ENCODE peak calls at places on chromosome X, in six cellular contexts. J, P, B, Z, H and F are unnamed samples.

GRCh38 chrX:149527705-149528104 is 13.1 kb upstream of the EOLA1 start:
- DNase-seq in J (no peak), P (no peak), B (no peak), Z (peak), H (no peak), F (peak)

GRCh38 chrX:124117325-124117724 is 155.8 kb downstream of the STAG2 start:
- DNase-seq in J (no peak), P (no peak), B (no peak), Z (no peak), H (no peak), F (no peak)

GRCh38 chrX:38215141-38215540 is 5.5 kb downstream of the SRPX start:
- DNase-seq in J (no peak), P (no peak), B (no peak), Z (peak), H (no peak), F (no peak)

GRCh38 chrX:17521871-17522693 is 147.1 kb downstream of the NHS start:
- DNase-seq in J (peak), P (no peak), B (peak), Z (peak), H (no peak), F (no peak)

GRCh38 chrX:118552501-118552900 is 56.9 kb downstream of the DOCK11 start:
- DNase-seq in J (no peak), P (no peak), B (no peak), Z (peak), H (no peak), F (peak)

GRCh38 chrX:130680164-130681035 is 222.6 kb downstream of the ENOX2 start:
- DNase-seq in J (no peak), P (no peak), B (no peak), Z (no peak), H (peak), F (no peak)

GRCh38 chrX:47543496-47543895 is 17.5 kb upstream of the ARAF start:
- DNase-seq in J (no peak), P (no peak), B (no peak), Z (no peak), H (no peak), F (no peak)

GRCh38 chrX:31435592-31435991 is 363.8 kb upstream of the FTHL17 start:
- DNase-seq in J (peak), P (no peak), B (peak), Z (peak), H (no peak), F (no peak)

GRCh38 chrX:151458824-151459223 is 61.8 kb downstream of the VMA21 start:
- DNase-seq in J (no peak), P (no peak), B (peak), Z (peak), H (peak), F (no peak)

GRCh38 chrX:74613350-74614192 is 853 bp downstream of the RLIM start:
- DNase-seq in J (peak), P (no peak), B (peak), Z (peak), H (no peak), F (peak)

GRCh38 chrX:150655713-150656266 is 37.4 kb upstream of the MTMR1 start:
- DNase-seq in J (no peak), P (no peak), B (no peak), Z (no peak), H (no peak), F (no peak)

GRCh38 chrX:48890296-48890925 is 7.2 kb downstream of the TIMM17B start:
- DNase-seq in J (no peak), P (no peak), B (no peak), Z (no peak), H (no peak), F (no peak)

GRCh38 chrX:67545772-67546495 is 2.1 kb downstream of the AR start:
- DNase-seq in J (peak), P (peak), B (peak), Z (no peak), H (no peak), F (no peak)

GRCh38 chrX:10071451-10072163 is 85.2 kb upstream of the CLCN4 start:
- DNase-seq in J (no peak), P (no peak), B (no peak), Z (no peak), H (no peak), F (no peak)

GRCh38 chrX:74382613-74383012 is 38.7 kb upstream of the SLC16A2 start:
- DNase-seq in J (peak), P (peak), B (peak), Z (peak), H (peak), F (peak)

GRCh38 chrX:132227383-132228112 is 8.3 kb upstream of the RAP2C start:
- DNase-seq in J (no peak), P (no peak), B (no peak), Z (peak), H (no peak), F (no peak)

GRCh38 chrX:69038826-69039225 is 126.4 kb downstream of the PJA1 start:
- DNase-seq in J (no peak), P (no peak), B (no peak), Z (no peak), H (no peak), F (no peak)

GRCh38 chrX:149230689-149231088 is 274.4 kb downstream of the IDS start:
- DNase-seq in J (no peak), P (no peak), B (no peak), Z (no peak), H (no peak), F (no peak)

GRCh38 chrX:48045410-48046311 is 25.8 kb downstream of the ZNF630 start:
- DNase-seq in J (no peak), P (no peak), B (peak), Z (peak), H (peak), F (peak)

DNA sequence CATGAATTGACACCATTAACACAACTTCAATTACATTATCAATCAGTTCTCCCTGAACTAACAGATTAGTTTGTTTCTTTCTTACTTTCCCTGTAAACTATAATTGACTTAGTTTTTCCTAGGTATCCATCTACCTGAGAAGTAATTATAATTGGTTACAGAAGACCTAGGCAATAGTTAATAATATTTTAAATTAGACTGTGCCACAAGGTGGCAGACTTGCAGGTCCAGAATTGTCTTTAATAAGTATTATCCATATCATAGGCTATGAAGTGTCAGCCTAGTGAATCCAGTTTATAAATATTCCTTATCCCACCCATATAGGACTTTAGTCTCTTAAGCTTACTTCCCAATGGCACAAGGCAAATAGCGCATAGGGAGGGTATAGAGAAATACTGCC is 48.9 kb upstream of the FAM47B start:
- DNase-seq in J (no peak), P (no peak), B (no peak), Z (no peak), H (no peak), F (no peak)
- TF ChIP-seq CTCF in J (no peak), P (peak), B (peak), Z (no peak), H (peak), F (peak)

GRCh38 chrX:40468033-40468979 is 112.5 kb upstream of the ATP6AP2 start:
- DNase-seq in J (peak), P (no peak), B (peak), Z (peak), H (no peak), F (peak)
- TF ChIP-seq CTCF in J (peak), P (no peak), B (peak), Z (peak), H (peak), F (peak)

GRCh38 chrX:154315416-154315815 is 19.8 kb downstream of the TKTL1 start:
- DNase-seq in J (no peak), P (no peak), B (no peak), Z (no peak), H (no peak), F (no peak)
- TF ChIP-seq CTCF in J (no peak), P (no peak), B (no peak), Z (no peak), H (no peak), F (no peak)

GRCh38 chrX:11460347-11460746 is 167.1 kb downstream of the AMELX start:
- DNase-seq in J (no peak), P (no peak), B (no peak), Z (no peak), H (no peak), F (no peak)
- TF ChIP-seq CTCF in J (no peak), P (no peak), B (peak), Z (peak), H (peak), F (peak)

GRCh38 chrX:55908685-55909212 is 191.2 kb downstream of the RRAGB start:
- DNase-seq in J (peak), P (no peak), B (peak), Z (peak), H (no peak), F (no peak)

DNA sequence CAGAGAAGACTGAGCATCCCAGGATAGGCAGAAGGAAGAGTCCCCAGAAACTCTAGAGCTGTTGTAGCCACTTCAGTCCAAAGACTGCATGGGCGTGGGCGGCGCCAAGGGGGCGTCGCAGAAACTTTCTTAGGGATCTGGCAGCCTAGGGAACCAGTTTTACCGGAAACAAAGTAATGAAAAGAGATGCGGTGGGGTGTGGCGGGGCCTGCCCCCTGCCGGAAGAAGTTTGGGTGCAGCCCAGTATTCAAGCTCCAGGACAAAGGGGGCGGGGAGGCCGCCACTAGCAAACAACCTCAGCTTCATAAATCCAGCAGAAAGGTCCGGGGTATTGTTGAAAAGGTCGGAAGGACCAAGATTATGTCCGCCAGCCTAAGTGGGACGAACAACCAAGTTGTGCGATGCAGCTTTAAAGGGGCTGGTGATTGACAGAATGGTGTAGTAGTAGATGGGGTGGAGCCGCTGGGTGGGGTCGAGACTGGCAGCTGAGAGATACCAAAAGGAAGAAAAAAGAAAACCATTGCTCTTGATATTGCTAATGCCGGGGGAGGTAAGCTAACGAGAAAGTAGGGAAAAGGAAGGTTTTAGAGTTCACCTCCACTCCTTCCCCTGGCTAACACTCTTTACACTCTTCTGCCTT is 190.5 kb downstream of the RRAGB start:
- DNase-seq in J (peak), P (peak), B (peak), Z (peak), H (no peak), F (peak)
- TF ChIP-seq CTCF in J (peak), P (peak), B (peak), Z (peak), H (no peak), F (peak)

GRCh38 chrX:106752101-106752678 is 25.7 kb downstream of the RNF128 start:
- DNase-seq in J (no peak), P (no peak), B (no peak), Z (peak), H (no peak), F (no peak)
- TF ChIP-seq CTCF in J (peak), P (no peak), B (no peak), Z (no peak), H (no peak), F (peak)